ENCODE peak calls at places on chromosome 4, in six cellular contexts. One of them, this sample, is unnamed.

GRCh38 chr4:978957-979701 is 5.8 kb upstream of the DGKQ start:
- DNase-seq in trophoblast cell: peak; percentile 60
- DNase-seq in neuronal stem cell: no peak
- DNase-seq in H1: no peak
- DNase-seq in IMR-90: peak; percentile 61
- DNase-seq in mesenchymal stem cell: peak; percentile 74
- DNase-seq in this sample: no peak

GRCh38 chr4:10808591-10808990 is 124.0 kb upstream of the CLNK start:
- DNase-seq in mesenchymal stem cell: no peak
- DNase-seq in neuronal stem cell: no peak
- DNase-seq in trophoblast cell: no peak
- DNase-seq in H1: no peak
- DNase-seq in IMR-90: peak; percentile 68
- DNase-seq in this sample: no peak

GRCh38 chr4:14810121-14810520 is 192.2 kb upstream of the CPEB2 start:
- DNase-seq in IMR-90: no peak
- DNase-seq in trophoblast cell: peak; percentile 57
- DNase-seq in H1: no peak
- DNase-seq in mesenchymal stem cell: no peak
- DNase-seq in neuronal stem cell: no peak
- DNase-seq in this sample: no peak

GRCh38 chr4:26015133-26015651 is 101.2 kb downstream of the SMIM20 start:
- DNase-seq in mesenchymal stem cell: peak; percentile 85
- DNase-seq in H1: no peak
- DNase-seq in IMR-90: peak; percentile 97
- DNase-seq in neuronal stem cell: no peak
- DNase-seq in trophoblast cell: no peak
- DNase-seq in this sample: no peak

GRCh38 chr4:55993994-55994657 is 45.4 kb downstream of the CEP135 start:
- DNase-seq in mesenchymal stem cell: no peak
- DNase-seq in neuronal stem cell: no peak
- DNase-seq in H1: no peak
- DNase-seq in trophoblast cell: no peak
- DNase-seq in IMR-90: no peak
- DNase-seq in this sample: no peak

GRCh38 chr4:155966171-155966570 is 12.5 kb upstream of the CTSO start:
- DNase-seq in trophoblast cell: no peak
- DNase-seq in neuronal stem cell: no peak
- DNase-seq in mesenchymal stem cell: no peak
- DNase-seq in H1: no peak
- DNase-seq in IMR-90: no peak
- DNase-seq in this sample: no peak

GRCh38 chr4:4542824-4543485 is 1.1 kb upstream of the STX18 start:
- DNase-seq in trophoblast cell: no peak
- DNase-seq in H1: no peak
- DNase-seq in neuronal stem cell: no peak
- DNase-seq in IMR-90: no peak
- DNase-seq in mesenchymal stem cell: no peak
- DNase-seq in this sample: no peak

GRCh38 chr4:16225139-16225538 is 1.1 kb downstream of the TAPT1 start:
- DNase-seq in mesenchymal stem cell: peak; percentile 50
- DNase-seq in neuronal stem cell: no peak
- DNase-seq in H1: no peak
- DNase-seq in IMR-90: peak; percentile 41
- DNase-seq in trophoblast cell: peak; percentile 47
- DNase-seq in this sample: no peak

DNA sequence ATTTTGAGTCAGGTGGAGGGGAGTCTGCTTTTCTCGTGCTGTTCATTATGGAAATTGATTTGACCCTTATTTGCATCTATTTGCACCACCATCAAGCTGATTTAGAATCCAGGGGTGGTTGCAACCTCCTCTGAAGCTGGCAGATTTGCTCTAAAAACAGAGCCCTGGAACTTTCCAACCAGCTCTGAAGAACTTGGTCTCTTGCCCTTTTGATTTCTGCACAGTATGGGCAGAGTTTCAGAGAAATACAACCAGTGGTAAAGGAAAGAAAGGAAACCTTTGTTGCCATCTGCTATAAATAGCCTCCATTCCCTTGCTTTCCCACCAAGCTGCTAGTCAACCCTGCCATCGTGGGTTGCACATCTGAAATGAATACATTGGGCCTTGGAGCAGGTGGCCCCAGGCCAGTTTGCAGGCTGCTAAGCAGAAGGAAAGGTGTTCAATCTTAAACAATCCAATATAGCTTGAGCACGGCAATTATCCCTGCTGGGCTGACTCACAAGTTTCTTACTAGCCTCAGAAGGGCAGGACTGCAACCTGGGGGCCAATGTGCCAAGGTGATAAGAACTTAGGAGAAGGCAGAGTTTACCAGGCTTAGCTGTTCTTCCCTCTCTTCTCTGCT is 142.6 kb downstream of the PPARGC1A start:
- DNase-seq in IMR-90: no peak
- DNase-seq in H1: no peak
- DNase-seq in neuronal stem cell: no peak
- DNase-seq in trophoblast cell: no peak
- DNase-seq in mesenchymal stem cell: no peak
- DNase-seq in this sample: no peak
- H4K91ac ChIP-seq in IMR-90: no peak overlapping the region
- H4K91ac ChIP-seq in H1: no peak overlapping the region
- H4K91ac ChIP-seq in neuronal stem cell: no peak overlapping the region
- H4K91ac ChIP-seq in trophoblast cell: no peak overlapping the region
- H4K91ac ChIP-seq in mesenchymal stem cell: no peak overlapping the region
- H4K91ac ChIP-seq in this sample: no peak overlapping the region

GRCh38 chr4:165470009-165470408 is 91.2 kb downstream of the CPE start:
- DNase-seq in IMR-90: no peak
- DNase-seq in trophoblast cell: no peak
- DNase-seq in mesenchymal stem cell: no peak
- DNase-seq in neuronal stem cell: no peak
- DNase-seq in H1: no peak
- DNase-seq in this sample: no peak
- H4K91ac ChIP-seq in IMR-90: no peak overlapping the region
- H4K91ac ChIP-seq in trophoblast cell: no peak overlapping the region
- H4K91ac ChIP-seq in mesenchymal stem cell: no peak overlapping the region
- H4K91ac ChIP-seq in neuronal stem cell: no peak overlapping the region
- H4K91ac ChIP-seq in H1: no peak overlapping the region
- H4K91ac ChIP-seq in this sample: no peak overlapping the region

GRCh38 chr4:19193274-19193962 is 1058.3 kb upstream of the SLIT2 start:
- DNase-seq in mesenchymal stem cell: no peak
- DNase-seq in trophoblast cell: peak; percentile 39
- DNase-seq in neuronal stem cell: no peak
- DNase-seq in H1: no peak
- DNase-seq in IMR-90: no peak
- DNase-seq in this sample: no peak
- H4K91ac ChIP-seq in mesenchymal stem cell: no peak overlapping the region
- H4K91ac ChIP-seq in trophoblast cell: no peak overlapping the region
- H4K91ac ChIP-seq in neuronal stem cell: no peak overlapping the region
- H4K91ac ChIP-seq in H1: peak overlapping the region; percentile 99
- H4K91ac ChIP-seq in IMR-90: no peak overlapping the region
- H4K91ac ChIP-seq in this sample: no peak overlapping the region

DNA sequence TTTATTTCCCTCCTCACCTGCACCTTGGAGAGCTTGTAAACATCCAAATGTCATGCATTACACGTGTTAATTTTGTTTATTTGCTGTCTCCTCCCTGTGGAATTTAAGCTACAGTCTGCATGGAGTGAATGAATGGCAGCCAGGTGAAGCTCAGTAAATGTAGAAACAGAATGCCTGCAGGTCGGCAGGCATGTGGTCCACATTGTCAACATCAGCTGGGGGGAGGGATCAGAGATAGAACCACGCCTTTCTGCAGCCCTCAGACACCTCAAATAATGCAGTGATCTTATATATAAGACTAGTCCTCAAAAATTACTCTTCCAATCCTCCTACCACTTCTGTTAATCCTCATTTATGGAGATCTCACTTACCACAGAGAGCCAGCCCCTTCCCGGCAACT is 131.2 kb upstream of the KIT start:
- DNase-seq in neuronal stem cell: no peak
- DNase-seq in trophoblast cell: no peak
- DNase-seq in IMR-90: no peak
- DNase-seq in mesenchymal stem cell: no peak
- DNase-seq in H1: no peak
- DNase-seq in this sample: no peak
- H4K91ac ChIP-seq in neuronal stem cell: no peak overlapping the region
- H4K91ac ChIP-seq in trophoblast cell: no peak overlapping the region
- H4K91ac ChIP-seq in IMR-90: peak overlapping the region; percentile 32
- H4K91ac ChIP-seq in mesenchymal stem cell: no peak overlapping the region
- H4K91ac ChIP-seq in H1: no peak overlapping the region
- H4K91ac ChIP-seq in this sample: no peak overlapping the region

GRCh38 chr4:118869808-118870342 is 18.8 kb upstream of the SYNPO2 start:
- DNase-seq in H1: no peak
- DNase-seq in mesenchymal stem cell: peak; percentile 32
- DNase-seq in neuronal stem cell: no peak
- DNase-seq in trophoblast cell: no peak
- DNase-seq in IMR-90: peak; percentile 63
- DNase-seq in this sample: no peak

GRCh38 chr4:118867311-118868067 is 21.2 kb upstream of the SYNPO2 start:
- DNase-seq in IMR-90: peak; percentile 49
- DNase-seq in trophoblast cell: no peak
- DNase-seq in H1: no peak
- DNase-seq in mesenchymal stem cell: no peak
- DNase-seq in neuronal stem cell: no peak
- DNase-seq in this sample: no peak

GRCh38 chr4:118877797-118878196 is 10.9 kb upstream of the SYNPO2 start:
- DNase-seq in neuronal stem cell: no peak
- DNase-seq in IMR-90: no peak
- DNase-seq in H1: no peak
- DNase-seq in trophoblast cell: no peak
- DNase-seq in mesenchymal stem cell: no peak
- DNase-seq in this sample: no peak

DNA sequence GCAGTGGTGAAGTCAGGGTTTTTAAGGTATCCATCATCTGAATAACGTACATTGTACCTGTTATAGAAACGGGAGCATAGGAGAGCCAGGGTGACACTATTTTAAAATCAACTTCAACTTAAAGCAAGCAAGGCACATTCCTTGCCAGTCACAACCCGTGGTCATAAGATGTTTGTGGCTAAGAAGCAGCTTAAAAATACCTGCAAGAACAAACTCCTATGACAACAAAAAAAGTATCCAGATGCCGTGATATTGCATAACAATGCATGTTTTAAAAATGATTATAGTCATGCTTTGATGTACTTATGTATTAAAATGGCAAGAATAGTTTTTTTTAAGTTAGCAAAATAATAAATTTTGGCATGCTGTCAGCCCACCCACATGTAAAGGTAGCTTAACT is 16.5 kb upstream of the SYNPO2 start:
- DNase-seq in mesenchymal stem cell: no peak
- DNase-seq in trophoblast cell: peak; percentile 80
- DNase-seq in H1: no peak
- DNase-seq in IMR-90: no peak
- DNase-seq in neuronal stem cell: no peak
- DNase-seq in this sample: no peak
- H4K91ac ChIP-seq in mesenchymal stem cell: no peak overlapping the region
- H4K91ac ChIP-seq in trophoblast cell: no peak overlapping the region
- H4K91ac ChIP-seq in H1: no peak overlapping the region
- H4K91ac ChIP-seq in IMR-90: no peak overlapping the region
- H4K91ac ChIP-seq in neuronal stem cell: no peak overlapping the region
- H4K91ac ChIP-seq in this sample: no peak overlapping the region

GRCh38 chr4:81040175-81040659 is 9.7 kb downstream of the BMP3 start:
- DNase-seq in IMR-90: peak; percentile 35
- DNase-seq in mesenchymal stem cell: peak; percentile 26
- DNase-seq in trophoblast cell: peak; percentile 71
- DNase-seq in H1: no peak
- DNase-seq in neuronal stem cell: no peak
- DNase-seq in this sample: no peak

GRCh38 chr4:81039351-81040174 is 9.1 kb downstream of the BMP3 start:
- DNase-seq in neuronal stem cell: no peak
- DNase-seq in trophoblast cell: peak; percentile 15
- DNase-seq in IMR-90: no peak
- DNase-seq in mesenchymal stem cell: no peak
- DNase-seq in H1: no peak
- DNase-seq in this sample: no peak

GRCh38 chr4:81042578-81043365 is 12.3 kb downstream of the BMP3 start:
- DNase-seq in mesenchymal stem cell: no peak
- DNase-seq in trophoblast cell: no peak
- DNase-seq in H1: no peak
- DNase-seq in IMR-90: no peak
- DNase-seq in neuronal stem cell: no peak
- DNase-seq in this sample: no peak

GRCh38 chr4:81032805-81033684 is 2.5 kb downstream of the BMP3 start:
- DNase-seq in mesenchymal stem cell: no peak
- DNase-seq in H1: no peak
- DNase-seq in IMR-90: peak; percentile 16
- DNase-seq in neuronal stem cell: no peak
- DNase-seq in trophoblast cell: no peak
- DNase-seq in this sample: no peak

GRCh38 chr4:81038636-81039350 is 8.3 kb downstream of the BMP3 start:
- DNase-seq in trophoblast cell: peak; percentile 43
- DNase-seq in H1: no peak
- DNase-seq in mesenchymal stem cell: no peak
- DNase-seq in neuronal stem cell: no peak
- DNase-seq in IMR-90: no peak
- DNase-seq in this sample: no peak
- H4K91ac ChIP-seq in trophoblast cell: no peak overlapping the region
- H4K91ac ChIP-seq in H1: no peak overlapping the region
- H4K91ac ChIP-seq in mesenchymal stem cell: no peak overlapping the region
- H4K91ac ChIP-seq in neuronal stem cell: no peak overlapping the region
- H4K91ac ChIP-seq in IMR-90: no peak overlapping the region
- H4K91ac ChIP-seq in this sample: no peak overlapping the region

GRCh38 chr4:94479358-94480141 is 27.8 kb downstream of the PDLIM5 start:
- DNase-seq in H1: no peak
- DNase-seq in trophoblast cell: no peak
- DNase-seq in mesenchymal stem cell: no peak
- DNase-seq in neuronal stem cell: no peak
- DNase-seq in IMR-90: no peak
- DNase-seq in this sample: no peak
- H4K91ac ChIP-seq in H1: no peak overlapping the region
- H4K91ac ChIP-seq in trophoblast cell: no peak overlapping the region
- H4K91ac ChIP-seq in mesenchymal stem cell: no peak overlapping the region
- H4K91ac ChIP-seq in neuronal stem cell: no peak overlapping the region
- H4K91ac ChIP-seq in IMR-90: no peak overlapping the region
- H4K91ac ChIP-seq in this sample: no peak overlapping the region

DNA sequence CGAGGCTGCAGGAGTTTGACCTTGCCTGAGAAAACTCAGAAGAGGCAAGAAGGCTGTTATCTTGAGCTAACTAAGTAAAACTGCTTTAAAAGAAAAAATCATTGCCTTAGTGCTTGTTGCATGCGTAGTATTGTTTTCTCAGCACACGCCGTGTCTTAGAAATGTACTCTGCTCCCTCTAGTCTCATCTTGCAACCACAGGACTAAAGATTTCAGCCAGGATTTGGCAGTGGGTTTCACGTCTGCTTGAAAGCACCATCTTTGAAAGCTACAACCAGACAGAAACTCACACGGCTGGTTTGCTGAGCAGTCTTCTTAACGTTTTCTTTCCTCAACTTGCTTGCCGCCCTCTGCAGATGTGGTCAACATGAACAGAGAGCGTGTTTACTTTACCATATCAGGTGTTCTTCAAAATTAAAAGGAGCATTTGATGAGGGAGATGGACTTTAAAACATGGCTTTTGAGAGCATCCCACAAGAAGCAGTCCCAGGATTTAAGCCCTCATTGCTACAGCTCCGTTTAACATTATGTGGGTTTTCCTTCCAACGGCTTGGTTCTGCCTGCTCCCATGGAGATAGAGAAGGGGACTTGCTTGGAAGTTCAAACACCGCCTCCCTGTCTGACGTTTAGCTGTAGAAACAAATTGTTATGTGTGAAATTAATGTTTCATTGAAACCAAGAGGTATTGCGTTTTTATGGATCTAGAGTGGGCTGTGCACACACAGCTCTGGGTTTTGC is 3.4 kb downstream of the SORCS2 start:
- DNase-seq in IMR-90: no peak
- DNase-seq in H1: no peak
- DNase-seq in trophoblast cell: no peak
- DNase-seq in neuronal stem cell: no peak
- DNase-seq in mesenchymal stem cell: no peak
- DNase-seq in this sample: peak; percentile 16
- H4K91ac ChIP-seq in IMR-90: no peak overlapping the region
- H4K91ac ChIP-seq in H1: no peak overlapping the region
- H4K91ac ChIP-seq in trophoblast cell: no peak overlapping the region
- H4K91ac ChIP-seq in neuronal stem cell: no peak overlapping the region
- H4K91ac ChIP-seq in mesenchymal stem cell: no peak overlapping the region
- H4K91ac ChIP-seq in this sample: no peak overlapping the region